ENCODE peak calls at places on chromosome 20, in seven cellular contexts. U is mammary epithelial cell, Z is A549, Q is GM12878, N is GM23248, K is neural progenitor cell, G is hepatocyte. B is an unnamed sample.

GRCh38 chr20:63533871-63534393 is 3.2 kb downstream of the PTK6 start:
- DNase-seq in U (peak; percentile 78), Z (no peak), Q (no peak), N (no peak), K (no peak), G (no peak), B (peak; percentile 67)

GRCh38 chr20:50865591-50865990 is 65.6 kb downstream of the ADNP start:
- DNase-seq in U (peak; percentile 74), Z (no peak), Q (no peak), N (no peak), K (no peak), G (no peak), B (no peak)

GRCh38 chr20:3454821-3455220 is 16.0 kb upstream of the ATRN start:
- DNase-seq in U (no peak), Z (no peak), Q (no peak), N (no peak), K (no peak), G (no peak), B (no peak)

GRCh38 chr20:36808317-36809257 is 35.0 kb upstream of the DSN1 start:
- DNase-seq in U (peak; percentile 64), Z (peak; percentile 68), Q (no peak), N (peak; percentile 97), K (peak; percentile 69), G (peak; percentile 72), B (peak; percentile 82)

GRCh38 chr20:44495802-44496481 is 20.3 kb downstream of the TTPAL start:
- DNase-seq in U (peak; percentile 99), Z (peak; percentile 70), Q (no peak), N (peak; percentile 97), K (no peak), G (peak; percentile 27), B (peak; percentile 22)

GRCh38 chr20:57683876-57684275 is 25.9 kb downstream of the PMEPA1 start:
- DNase-seq in U (no peak), Z (no peak), Q (no peak), N (no peak), K (no peak), G (no peak), B (no peak)

GRCh38 chr20:21509597-21510331 is 4.1 kb downstream of the NKX2-2 start:
- DNase-seq in U (no peak), Z (no peak), Q (no peak), N (peak; percentile 75), K (peak; percentile 75), G (no peak), B (no peak)

GRCh38 chr20:18689557-18689956 is 101.7 kb downstream of the DTD1 start:
- DNase-seq in U (no peak), Z (no peak), Q (no peak), N (peak; percentile 23), K (no peak), G (no peak), B (no peak)

GRCh38 chr20:23049201-23049932 is at the start of gene THBD:
- DNase-seq in U (peak; percentile 70), Z (peak; percentile 89), Q (no peak), N (peak; percentile 85), K (peak; percentile 64), G (peak; percentile 84), B (peak; percentile 72)

GRCh38 chr20:2137552-2138201 is 36.0 kb downstream of the STK35 start:
- DNase-seq in U (no peak), Z (no peak), Q (no peak), N (peak; percentile 97), K (no peak), G (no peak), B (no peak)

GRCh38 chr20:23629017-23629541 is 8.7 kb downstream of the CST3 start:
- DNase-seq in U (peak; percentile 96), Z (peak; percentile 68), Q (no peak), N (peak; percentile 76), K (no peak), G (peak; percentile 89), B (peak; percentile 84)

GRCh38 chr20:56160956-56161355 is 87.6 kb upstream of the MC3R start:
- DNase-seq in U (no peak), Z (no peak), Q (no peak), N (no peak), K (no peak), G (no peak), B (no peak)
- H3K9me3 ChIP-seq in U (no peaks in the 10 kb centered on the region), Z (no peaks in the 10 kb centered on the region), Q (no peaks in the 10 kb centered on the region), N (no peaks in the 10 kb centered on the region), K (no peaks in the 10 kb centered on the region), G (no peaks in the 10 kb centered on the region), B (no peaks in the 10 kb centered on the region)

GRCh38 chr20:47576516-47577033 is 74.9 kb downstream of the NCOA3 start:
- DNase-seq in U (peak; percentile 78), Z (peak; percentile 81), Q (peak; percentile 46), N (peak; percentile 74), K (peak; percentile 32), G (peak; percentile 79), B (peak; percentile 89)
- H3K4me2 ChIP-seq in U (peak overlapping the region; percentile 79), Z (peak overlapping the region; percentile 85), Q (peak overlapping the region; percentile 76), N (peak overlapping the region; percentile 77), K (peak overlapping the region; percentile 6), G (peak overlapping the region; percentile 67), B (peak overlapping the region; percentile 76)

GRCh38 chr20:42100137-42100704 is 482.0 kb upstream of the CHD6 start:
- DNase-seq in U (no peak), Z (no peak), Q (no peak), N (no peak), K (no peak), G (peak; percentile 44), B (no peak)
- H3K9me3 ChIP-seq in U (peaks cover 49% of the 10 kb centered on the region), Z (no peaks in the 10 kb centered on the region), Q (no peaks in the 10 kb centered on the region), N (no peaks in the 10 kb centered on the region), K (no peaks in the 10 kb centered on the region), G (no peaks in the 10 kb centered on the region), B (no peaks in the 10 kb centered on the region)

DNA sequence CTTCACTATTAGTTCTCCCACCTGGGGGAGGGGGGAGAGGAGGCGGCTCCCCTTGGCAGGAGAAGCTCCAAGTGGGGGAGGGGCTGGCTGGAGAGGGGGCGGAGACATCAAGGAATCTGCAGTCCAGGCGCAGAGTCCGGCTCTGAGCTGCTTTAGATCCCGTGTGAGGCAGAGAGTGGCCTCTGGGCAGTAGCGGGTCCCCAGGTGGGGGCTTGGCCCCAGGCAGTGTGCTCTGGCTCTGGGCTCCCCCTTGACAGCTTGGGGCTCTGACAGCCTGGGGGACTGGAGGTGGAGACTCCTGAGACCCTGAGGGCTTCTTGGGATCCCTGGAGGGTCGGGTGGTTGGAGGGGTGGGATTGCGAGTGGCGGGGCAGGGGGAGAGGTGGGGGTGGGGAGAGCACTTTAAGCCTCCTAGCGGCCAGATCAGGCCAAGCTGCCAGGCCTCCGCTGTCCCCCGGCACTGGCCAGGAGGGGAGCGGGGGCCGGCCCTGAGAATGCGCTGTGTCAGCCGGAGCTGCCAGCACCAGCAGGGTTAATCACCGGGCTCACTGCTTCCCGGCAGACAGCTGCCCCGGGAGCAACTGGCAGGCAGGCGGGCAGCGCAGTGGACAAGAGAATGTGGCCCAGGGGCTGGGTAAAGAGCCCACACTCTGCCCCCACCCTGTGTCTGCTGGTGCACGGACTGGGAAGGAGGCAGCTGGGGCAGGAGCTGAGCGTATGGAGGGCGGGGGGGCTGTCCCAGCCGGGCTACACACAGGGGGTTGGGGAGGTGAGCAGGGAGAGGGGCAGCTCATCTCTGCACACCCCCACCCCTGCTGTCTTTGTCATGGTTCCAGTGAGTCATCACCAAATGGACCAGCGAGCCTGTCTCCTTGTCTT is 1.8 kb upstream of the LAMA5 start:
- DNase-seq in U (peak; percentile 51), Z (no peak), Q (no peak), N (peak; percentile 71), K (peak; percentile 95), G (peak; percentile 85), B (peak; percentile 80)
- H3K4me2 ChIP-seq in U (peak overlapping the region; percentile 75), Z (peak overlapping the region; percentile 91), Q (no peak overlapping the region), N (peak overlapping the region; percentile 39), K (peak overlapping the region; percentile 95), G (peak overlapping the region; percentile 91), B (peak overlapping the region; percentile 99)

DNA sequence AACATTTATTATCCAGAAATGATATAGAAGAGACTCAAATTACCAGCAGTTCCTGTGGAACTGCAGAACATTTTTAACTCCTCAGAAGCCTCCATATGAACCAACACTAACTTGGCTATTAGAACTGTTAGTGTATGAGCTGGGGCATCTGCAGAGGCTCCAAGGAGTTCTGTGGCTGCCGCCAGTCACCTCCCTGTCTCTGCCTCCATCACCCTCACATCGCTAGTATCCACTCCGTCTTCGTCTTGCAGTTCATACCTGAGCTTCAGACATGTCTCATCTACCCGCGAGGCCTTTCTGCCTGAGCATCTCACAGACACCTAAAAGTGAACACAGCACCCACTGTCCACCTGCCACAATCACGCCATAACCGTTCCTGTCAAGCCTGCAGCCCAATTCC is 89.5 kb upstream of the CST7 start:
- DNase-seq in U (no peak), Z (no peak), Q (no peak), N (no peak), K (no peak), G (no peak), B (no peak)
- H3K9me3 ChIP-seq in U (peaks cover 7% of the 10 kb centered on the region), Z (peaks cover 29% of the 10 kb centered on the region), Q (peaks cover 5% of the 10 kb centered on the region), N (no peaks in the 10 kb centered on the region), K (peaks cover 4% of the 10 kb centered on the region), G (no peaks in the 10 kb centered on the region), B (peaks cover under 1% of the 10 kb centered on the region)